ENCODE peak calls at places on chromosomes 3 and 15, in four cellular contexts. One of them, this sample, is unnamed.

GRCh38 chr15:40238927-40239591 is at the start of gene PAK6:
- DNase-seq in GM12891: no peak
- DNase-seq in GM12878: no peak
- DNase-seq in K562: peak; percentile 79
- DNase-seq in this sample: no peak

GRCh38 chr15:33621156-33621555 is 310.4 kb downstream of the RYR3 start:
- DNase-seq in K562: no peak
- DNase-seq in GM12891: no peak
- DNase-seq in GM12878: no peak
- DNase-seq in this sample: no peak

GRCh38 chr3:62117903-62118548 is 255.3 kb downstream of the FEZF2 start:
- DNase-seq in GM12878: no peak
- DNase-seq in GM12891: no peak
- DNase-seq in K562: no peak
- DNase-seq in this sample: no peak

GRCh38 chr3:143360244-143360643 is 240.7 kb downstream of the CHST2 start:
- DNase-seq in GM12891: no peak
- DNase-seq in GM12878: no peak
- DNase-seq in K562: no peak
- DNase-seq in this sample: no peak

GRCh38 chr3:18902081-18902793 is 246.1 kb upstream of the KCNH8 start:
- DNase-seq in GM12878: no peak
- DNase-seq in K562: no peak
- DNase-seq in GM12891: no peak
- DNase-seq in this sample: no peak

GRCh38 chr15:29821416-29822099 is 710 bp downstream of the TJP1 start:
- DNase-seq in GM12878: no peak
- DNase-seq in K562: peak; percentile 64
- DNase-seq in GM12891: no peak
- DNase-seq in this sample: no peak

GRCh38 chr3:42300013-42300412 is 34.0 kb upstream of the CCK start:
- DNase-seq in K562: no peak
- DNase-seq in GM12878: no peak
- DNase-seq in GM12891: no peak
- DNase-seq in this sample: no peak

GRCh38 chr3:146117406-146118285 is 43.3 kb downstream of the PLOD2 start:
- DNase-seq in K562: no peak
- DNase-seq in GM12878: no peak
- DNase-seq in GM12891: no peak
- DNase-seq in this sample: no peak

GRCh38 chr15:85690546-85691226 is 104.0 kb downstream of the KLHL25 start:
- DNase-seq in GM12891: no peak
- DNase-seq in GM12878: peak; percentile 79
- DNase-seq in K562: no peak
- DNase-seq in this sample: peak; percentile 51

GRCh38 chr3:32354362-32354778 is 37.3 kb upstream of the CMTM7 start:
- DNase-seq in K562: no peak
- DNase-seq in GM12878: no peak
- DNase-seq in GM12891: no peak
- DNase-seq in this sample: no peak

GRCh38 chr3:96678325-96678724 is 136.1 kb upstream of the EPHA6 start:
- DNase-seq in K562: no peak
- DNase-seq in GM12878: no peak
- DNase-seq in GM12891: no peak
- DNase-seq in this sample: no peak

GRCh38 chr3:19149388-19149787 is 1.1 kb downstream of the KCNH8 start:
- DNase-seq in K562: no peak
- DNase-seq in GM12878: no peak
- DNase-seq in GM12891: no peak
- DNase-seq in this sample: peak; percentile 7

GRCh38 chr3:39104961-39105686 is 2.3 kb downstream of the GORASP1 start:
- DNase-seq in GM12891: no peak
- DNase-seq in GM12878: no peak
- DNase-seq in K562: no peak
- DNase-seq in this sample: no peak

GRCh38 chr3:122793568-122794416 is at the start of gene HSPBAP1:
- DNase-seq in K562: peak; percentile 80
- DNase-seq in GM12878: peak; percentile 68
- DNase-seq in GM12891: peak; percentile 72
- DNase-seq in this sample: peak; percentile 94

GRCh38 chr3:125194849-125195601 is 17.5 kb downstream of the SLC12A8 start:
- DNase-seq in GM12891: no peak
- DNase-seq in K562: no peak
- DNase-seq in GM12878: no peak
- DNase-seq in this sample: no peak

GRCh38 chr3:83514130-83514914 is 1444.5 kb upstream of the CADM2 start:
- DNase-seq in K562: no peak
- DNase-seq in GM12891: no peak
- DNase-seq in GM12878: no peak
- DNase-seq in this sample: no peak

GRCh38 chr3:134057006-134057832 is 27.5 kb upstream of the SLCO2A1 start:
- DNase-seq in GM12878: no peak
- DNase-seq in K562: no peak
- DNase-seq in GM12891: no peak
- DNase-seq in this sample: no peak

GRCh38 chr3:194271459-194272035 is 79.6 kb downstream of the CPN2 start:
- DNase-seq in GM12878: no peak
- DNase-seq in GM12891: no peak
- DNase-seq in K562: no peak
- DNase-seq in this sample: no peak

GRCh38 chr3:71684752-71685151 is 40.5 kb downstream of the EIF4E3 start:
- DNase-seq in K562: no peak
- DNase-seq in GM12878: no peak
- DNase-seq in GM12891: no peak
- DNase-seq in this sample: no peak

GRCh38 chr3:64109438-64109837 is 86.1 kb upstream of the PSMD6 start:
- DNase-seq in GM12878: no peak
- DNase-seq in GM12891: no peak
- DNase-seq in K562: no peak
- DNase-seq in this sample: no peak

GRCh38 chr15:33515121-33515520 is 204.4 kb downstream of the RYR3 start:
- DNase-seq in GM12891: no peak
- DNase-seq in K562: no peak
- DNase-seq in GM12878: no peak
- DNase-seq in this sample: no peak

GRCh38 chr15:31557899-31558298 is 231.3 kb downstream of the KLF13 start:
- DNase-seq in GM12891: no peak
- DNase-seq in K562: no peak
- DNase-seq in GM12878: no peak
- DNase-seq in this sample: no peak

GRCh38 chr3:9746330-9746729 is 3.4 kb upstream of the OGG1 start:
- DNase-seq in K562: no peak
- DNase-seq in GM12878: no peak
- DNase-seq in GM12891: no peak
- DNase-seq in this sample: no peak

GRCh38 chr3:58025824-58026579 is 17.8 kb downstream of the FLNB start:
- DNase-seq in GM12891: no peak
- DNase-seq in K562: no peak
- DNase-seq in GM12878: no peak
- DNase-seq in this sample: no peak

GRCh38 chr3:21524113-21524512 is 226.9 kb downstream of the ZNF385D start:
- DNase-seq in GM12891: no peak
- DNase-seq in GM12878: no peak
- DNase-seq in K562: no peak
- DNase-seq in this sample: no peak

GRCh38 chr3:161072076-161072697 is 33.0 kb downstream of the B3GALNT1 start:
- DNase-seq in GM12891: no peak
- DNase-seq in GM12878: no peak
- DNase-seq in K562: no peak
- DNase-seq in this sample: no peak

GRCh38 chr3:14633819-14634424 is 17.6 kb upstream of the CCDC174 start:
- DNase-seq in K562: peak; percentile 81
- DNase-seq in GM12878: peak; percentile 17
- DNase-seq in GM12891: peak; percentile 41
- DNase-seq in this sample: peak; percentile 74
- TF ChIP-seq SPI1 in K562: peak; percentile 68
- TF ChIP-seq SPI1 in GM12878: peak; percentile 29
- TF ChIP-seq SPI1 in GM12891: no peak
- TF ChIP-seq SPI1 in this sample: peak; percentile 61

DNA sequence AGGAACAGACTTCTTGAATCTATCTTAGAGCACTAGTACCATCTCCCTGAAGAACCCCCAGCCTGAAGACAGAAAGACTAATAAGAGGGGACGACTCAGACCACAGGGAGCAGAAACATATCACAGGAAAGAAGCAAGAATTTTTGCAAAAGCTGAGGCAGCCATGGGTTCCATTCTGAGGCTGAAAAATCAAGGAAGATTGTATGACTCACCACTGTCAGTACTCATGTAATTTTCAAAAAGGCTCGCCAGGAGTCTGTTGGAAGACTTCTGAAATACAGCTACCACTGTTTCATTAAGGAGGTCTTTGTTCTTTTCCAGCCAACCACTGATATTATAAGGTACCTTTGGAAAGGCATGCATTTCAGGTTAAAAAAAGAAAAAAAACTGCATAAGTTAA is 47.5 kb downstream of the MYH15 start:
- DNase-seq in GM12891: no peak
- DNase-seq in GM12878: no peak
- DNase-seq in K562: no peak
- DNase-seq in this sample: no peak
- TF ChIP-seq SPI1 in GM12891: no peak
- TF ChIP-seq SPI1 in GM12878: no peak
- TF ChIP-seq SPI1 in K562: no peak
- TF ChIP-seq SPI1 in this sample: no peak

GRCh38 chr3:100465871-100466777 is 26.3 kb upstream of the TMEM45A start:
- DNase-seq in K562: no peak
- DNase-seq in GM12878: peak; percentile 35
- DNase-seq in GM12891: no peak
- DNase-seq in this sample: no peak

GRCh38 chr3:100467133-100467532 is 25.3 kb upstream of the TMEM45A start:
- DNase-seq in K562: no peak
- DNase-seq in GM12878: no peak
- DNase-seq in GM12891: no peak
- DNase-seq in this sample: no peak

GRCh38 chr3:100463646-100464155 is 28.7 kb upstream of the TMEM45A start:
- DNase-seq in GM12891: no peak
- DNase-seq in K562: no peak
- DNase-seq in GM12878: no peak
- DNase-seq in this sample: no peak

GRCh38 chr3:100458814-100459213 is 33.6 kb upstream of the TMEM45A start:
- DNase-seq in GM12891: no peak
- DNase-seq in K562: no peak
- DNase-seq in GM12878: no peak
- DNase-seq in this sample: no peak

DNA sequence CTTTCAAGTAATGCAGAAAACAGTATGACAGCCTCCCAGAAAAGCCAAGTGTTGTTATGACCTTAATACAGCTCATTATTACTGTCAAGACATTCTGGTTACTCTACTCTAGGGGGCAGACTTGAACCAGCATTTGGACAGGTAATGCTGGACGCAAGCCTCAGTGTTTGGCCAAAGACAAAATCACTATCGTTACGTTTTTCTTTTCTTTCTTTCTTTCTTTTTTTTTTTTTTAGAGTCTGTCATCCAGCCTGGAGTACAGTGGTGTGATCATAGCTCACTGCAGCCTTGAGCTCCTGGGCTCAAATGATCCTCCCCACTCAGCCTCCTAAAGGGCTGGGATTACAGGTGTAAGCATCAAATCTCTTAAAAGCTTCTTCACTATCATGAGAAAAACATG is 29.4 kb upstream of the TMEM45A start:
- DNase-seq in GM12878: peak; percentile 35
- DNase-seq in K562: peak; percentile 37
- DNase-seq in GM12891: peak; percentile 42
- DNase-seq in this sample: peak; percentile 25
- TF ChIP-seq SPI1 in GM12878: no peak
- TF ChIP-seq SPI1 in K562: no peak
- TF ChIP-seq SPI1 in GM12891: no peak
- TF ChIP-seq SPI1 in this sample: no peak

GRCh38 chr3:163644172-163644571 is 1434.1 kb downstream of the SI start:
- DNase-seq in GM12878: no peak
- DNase-seq in K562: no peak
- DNase-seq in GM12891: no peak
- DNase-seq in this sample: no peak
- TF ChIP-seq SPI1 in GM12878: no peak
- TF ChIP-seq SPI1 in K562: no peak
- TF ChIP-seq SPI1 in GM12891: no peak
- TF ChIP-seq SPI1 in this sample: no peak

DNA sequence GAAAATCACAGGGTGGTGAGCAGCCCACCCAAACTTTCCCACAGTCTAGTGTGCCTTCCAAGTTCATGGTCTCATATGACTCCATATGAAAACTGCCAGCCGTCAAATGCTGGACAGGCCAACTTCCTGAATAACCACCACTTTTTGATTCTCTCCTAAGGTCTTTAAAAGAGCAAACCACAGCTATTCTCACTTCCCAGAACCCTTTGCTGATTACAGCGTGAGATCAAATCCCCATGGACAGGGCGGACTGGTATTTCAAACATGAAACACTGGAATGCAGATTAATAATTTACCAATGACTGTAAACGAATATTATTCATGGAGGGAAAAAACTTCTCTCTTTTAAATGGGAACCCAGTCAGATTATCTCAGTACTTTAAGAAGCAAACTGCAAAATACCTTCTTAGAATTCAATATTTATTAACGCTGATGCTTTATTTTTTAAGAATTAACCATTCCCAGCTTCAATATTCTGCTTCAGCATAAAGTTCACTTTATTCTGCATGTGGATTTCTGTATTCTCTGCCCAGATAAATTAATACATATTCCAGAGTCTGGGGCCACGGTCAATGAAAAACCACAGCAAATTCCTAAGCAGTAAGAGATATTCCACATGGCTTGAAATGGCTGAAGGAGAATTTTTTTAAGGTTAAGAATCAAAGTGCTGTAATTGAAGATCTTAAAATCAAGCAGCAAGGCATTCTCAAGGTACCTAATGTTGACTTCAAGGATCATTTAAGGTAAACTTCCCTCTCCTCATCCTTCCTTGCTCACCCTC is 42.9 kb downstream of the MYO1E start:
- DNase-seq in GM12878: no peak
- DNase-seq in GM12891: no peak
- DNase-seq in K562: no peak
- DNase-seq in this sample: no peak
- TF ChIP-seq SPI1 in GM12878: peak; percentile 59
- TF ChIP-seq SPI1 in GM12891: peak; percentile 38
- TF ChIP-seq SPI1 in K562: no peak
- TF ChIP-seq SPI1 in this sample: no peak

This sample was measured in HL-60.